ENCODE peak calls at places on chromosomes 12 and 14, in eight cellular contexts. Q is kidney tubule cell, E is substantia nigra, Z is NCI-H524, B is HFF-Myc, P is Peyer's patch, Y is fibroblast of pulmonary artery, F is SW480. X is an unnamed sample.

GRCh38 chr12:78888583-78888982 is 24.0 kb downstream of the SYT1 start:
- DNase-seq in Q (peak), E (no peak), Z (no peak), B (no peak), P (no peak), Y (no peak), F (no peak), X (no peak)

GRCh38 chr12:65824314-65824563 is at the start of gene HMGA2:
- DNase-seq in Q (no peak), E (no peak), Z (no peak), B (peak), P (no peak), Y (peak), F (no peak), X (no peak)

GRCh38 chr12:54404061-54405004 is 14.7 kb downstream of the ITGA5 start:
- DNase-seq in Q (peak), E (no peak), Z (peak), B (no peak), P (peak), Y (peak), F (no peak), X (no peak)

GRCh38 chr14:88993946-88994345 is 169.5 kb downstream of the TTC8 start:
- DNase-seq in Q (peak), E (no peak), Z (no peak), B (no peak), P (no peak), Y (peak), F (no peak), X (no peak)

GRCh38 chr12:124391340-124392261 is 96.7 kb downstream of the RFLNA start:
- DNase-seq in Q (peak), E (peak), Z (no peak), B (no peak), P (peak), Y (no peak), F (no peak), X (no peak)

GRCh38 chr12:125079943-125080645 is 14.9 kb downstream of the AACS start:
- DNase-seq in Q (no peak), E (no peak), Z (no peak), B (no peak), P (no peak), Y (peak), F (no peak), X (no peak)

GRCh38 chr14:102849522-102850379 is 72.5 kb downstream of the TRAF3 start:
- DNase-seq in Q (peak), E (no peak), Z (peak), B (no peak), P (no peak), Y (peak), F (no peak), X (no peak)

GRCh38 chr14:97021571-97022171 is 224.5 kb downstream of the VRK1 start:
- DNase-seq in Q (no peak), E (no peak), Z (peak), B (no peak), P (no peak), Y (no peak), F (peak), X (no peak)

GRCh38 chr12:115972241-115972640 is 305.3 kb downstream of the MED13L start:
- DNase-seq in Q (no peak), E (no peak), Z (no peak), B (no peak), P (no peak), Y (no peak), F (no peak), X (no peak)

GRCh38 chr12:21130998-21131397 is at the start of gene SLCO1B1:
- DNase-seq in Q (no peak), E (no peak), Z (no peak), B (no peak), P (no peak), Y (no peak), F (no peak), X (no peak)

GRCh38 chr14:52253503-52253902 is 14.0 kb upstream of the PTGDR start:
- DNase-seq in Q (no peak), E (no peak), Z (no peak), B (no peak), P (no peak), Y (no peak), F (no peak), X (no peak)

GRCh38 chr12:12718853-12719252 is 1.7 kb downstream of the CDKN1B start:
- DNase-seq in Q (peak), E (no peak), Z (peak), B (no peak), P (no peak), Y (no peak), F (peak), X (no peak)

GRCh38 chr12:53750812-53751335 is 905 bp downstream of the CISTR start:
- DNase-seq in Q (peak), E (no peak), Z (peak), B (no peak), P (peak), Y (peak), F (peak), X (no peak)

GRCh38 chr12:76236640-76237039 is 111.6 kb downstream of the BBS10 start:
- DNase-seq in Q (peak), E (no peak), Z (no peak), B (no peak), P (no peak), Y (peak), F (no peak), X (no peak)

GRCh38 chr12:89650239-89650638 is 58.4 kb downstream of the ATP2B1 start:
- DNase-seq in Q (no peak), E (no peak), Z (no peak), B (no peak), P (no peak), Y (peak), F (no peak), X (no peak)

GRCh38 chr12:115492553-115492952 is 784.9 kb downstream of the MED13L start:
- DNase-seq in Q (no peak), E (no peak), Z (no peak), B (no peak), P (no peak), Y (no peak), F (no peak), X (no peak)

GRCh38 chr12:130932061-130932650 is 21.6 kb upstream of the ADGRD1 start:
- DNase-seq in Q (no peak), E (no peak), Z (no peak), B (no peak), P (no peak), Y (no peak), F (no peak), X (no peak)

GRCh38 chr12:131896080-131896810 is 1.8 kb downstream of the ULK1 start:
- DNase-seq in Q (peak), E (peak), Z (peak), B (peak), P (peak), Y (peak), F (peak), X (peak)

GRCh38 chr14:37992489-37992888 is 215.2 kb upstream of the SSTR1 start:
- DNase-seq in Q (no peak), E (no peak), Z (peak), B (no peak), P (no peak), Y (no peak), F (no peak), X (no peak)

GRCh38 chr12:11727133-11727664 is 77.7 kb downstream of the ETV6 start:
- DNase-seq in Q (no peak), E (no peak), Z (no peak), B (no peak), P (peak), Y (no peak), F (peak), X (no peak)

GRCh38 chr12:13316847-13317246 is 120.3 kb downstream of the EMP1 start:
- DNase-seq in Q (no peak), E (no peak), Z (no peak), B (no peak), P (no peak), Y (no peak), F (no peak), X (no peak)

GRCh38 chr12:64577046-64577445 is 33.2 kb upstream of the RASSF3 start:
- DNase-seq in Q (no peak), E (no peak), Z (no peak), B (no peak), P (no peak), Y (no peak), F (no peak), X (no peak)

GRCh38 chr14:56183631-56184157 is 65.5 kb downstream of the PELI2 start:
- DNase-seq in Q (no peak), E (no peak), Z (no peak), B (no peak), P (no peak), Y (no peak), F (no peak), X (no peak)

GRCh38 chr12:47805417-47805816 is 14.3 kb downstream of the HDAC7 start:
- DNase-seq in Q (no peak), E (no peak), Z (no peak), B (no peak), P (no peak), Y (peak), F (no peak), X (no peak)

GRCh38 chr12:109279525-109279924 is 29.6 kb downstream of the FOXN4 start:
- DNase-seq in Q (no peak), E (no peak), Z (no peak), B (no peak), P (no peak), Y (no peak), F (no peak), X (no peak)

GRCh38 chr12:111271674-111272418 is 97.0 kb downstream of the PHETA1 start:
- DNase-seq in Q (no peak), E (no peak), Z (peak), B (no peak), P (no peak), Y (no peak), F (no peak), X (no peak)